ENCODE peak calls at places on chromosome 16, in eight cellular contexts. W is choroid plexus epithelial cell; P is tibial nerve; R is psoas muscle; X is cardiac fibroblast; J is cardiac muscle cell; E is CD8-positive, alpha-beta T cell; F is H9. M is an unnamed sample.

GRCh38 chr16:50315346-50315997 is 49.1 kb downstream of the ADCY7 start:
- DNase-seq in J (no peak), W (peak; percentile 33), E (peak; percentile 10), R (peak; percentile 25), X (no peak), F (no peak), P (no peak), M (no peak)

GRCh38 chr16:13077816-13078215 is 176.4 kb downstream of the SHISA9 start:
- DNase-seq in J (no peak), F (no peak), W (no peak), R (no peak), P (no peak), E (no peak), X (no peak), M (no peak)

GRCh38 chr16:48632137-48632774 is 22.3 kb upstream of the N4BP1 start:
- DNase-seq in F (no peak), X (no peak), J (no peak), R (no peak), P (no peak), W (no peak), E (no peak), M (no peak)

GRCh38 chr16:48531011-48531962 is 78.7 kb downstream of the N4BP1 start:
- DNase-seq in P (peak; percentile 55), E (no peak), J (no peak), F (peak; percentile 29), R (peak; percentile 46), X (peak; percentile 60), W (peak; percentile 57), M (no peak)

GRCh38 chr16:1525871-1526607 is 7.4 kb upstream of the TMEM204 start:
- DNase-seq in R (no peak), W (no peak), J (no peak), P (no peak), E (peak; percentile 44), X (no peak), F (no peak), M (no peak)

GRCh38 chr16:26526633-26527032 is 540.1 kb upstream of the C16orf82 start:
- DNase-seq in X (no peak), P (no peak), F (no peak), R (no peak), W (no peak), E (no peak), J (no peak), M (no peak)

GRCh38 chr16:50263940-50264929 is 2.1 kb upstream of the ADCY7 start:
- DNase-seq in X (peak; percentile 41), E (no peak), W (no peak), F (no peak), R (no peak), P (no peak), J (no peak), M (no peak)

GRCh38 chr16:82653550-82654511 is 27.1 kb downstream of the CDH13 start:
- DNase-seq in P (no peak), X (peak; percentile 88), E (peak; percentile 43), W (peak; percentile 96), J (peak; percentile 15), R (no peak), F (no peak), M (no peak)

GRCh38 chr16:11056090-11056988 is 112.0 kb downstream of the CLEC16A start:
- DNase-seq in J (no peak), P (no peak), R (no peak), X (peak; percentile 21), W (peak; percentile 63), F (no peak), E (no peak), M (no peak)

GRCh38 chr16:85048921-85049562 is 21.4 kb downstream of the KIAA0513 start:
- DNase-seq in P (no peak), F (no peak), E (no peak), R (peak; percentile 62), W (no peak), X (no peak), J (no peak), M (no peak)

GRCh38 chr16:79993810-79994209 is 393.3 kb upstream of the MAF start:
- DNase-seq in F (no peak), X (no peak), J (no peak), R (no peak), P (no peak), E (no peak), W (no peak), M (no peak)

GRCh38 chr16:11367483-11367906 is 22.2 kb downstream of the RMI2 start:
- DNase-seq in W (no peak), P (no peak), F (no peak), X (no peak), E (no peak), J (no peak), R (no peak), M (no peak)

GRCh38 chr16:75821117-75821516 is 94.8 kb upstream of the CPHXL start:
- DNase-seq in F (no peak), P (no peak), X (no peak), E (no peak), J (no peak), R (no peak), W (no peak), M (no peak)

GRCh38 chr16:24036614-24037013 is 200.8 kb downstream of the PRKCB start:
- DNase-seq in X (peak; percentile 52), R (no peak), E (peak; percentile 27), P (no peak), J (peak; percentile 65), F (peak; percentile 55), W (peak; percentile 61), M (no peak)

GRCh38 chr16:65837431-65837986 is 529.0 kb upstream of the CDH5 start:
- DNase-seq in W (no peak), P (no peak), J (no peak), E (no peak), R (no peak), F (no peak), X (no peak), M (no peak)

GRCh38 chr16:53282975-53283946 is 151.0 kb upstream of the RBL2 start:
- DNase-seq in P (no peak), R (no peak), E (no peak), W (peak; percentile 66), X (peak; percentile 66), J (peak; percentile 10), F (no peak), M (no peak)

GRCh38 chr16:83789642-83790401 is 18.0 kb upstream of the HSBP1 start:
- DNase-seq in P (no peak), E (no peak), X (no peak), J (no peak), W (no peak), R (no peak), F (no peak), M (no peak)

GRCh38 chr16:81445143-81445922 is 725 bp downstream of the CMIP start:
- DNase-seq in F (no peak), E (peak; percentile 39), X (no peak), P (no peak), J (peak; percentile 63), R (peak; percentile 33), W (peak; percentile 44), M (peak; percentile 62)
- TF ChIP-seq CTCF in F (peak; percentile 16), E (no peak), X (peak; percentile 15), P (no peak), J (peak; percentile 23), R (no peak), W (peak; percentile 32), M (no peak)

GRCh38 chr16:57627184-57627871 is 1.1 kb upstream of the ADGRG1 start:
- DNase-seq in J (peak; percentile 52), F (peak; percentile 69), R (no peak), E (no peak), W (peak; percentile 91), P (no peak), X (peak; percentile 75), M (no peak)
- TF ChIP-seq CTCF in J (peak; percentile 46), F (peak; percentile 47), R (no peak), E (no peak), W (peak; percentile 59), P (no peak), X (peak; percentile 47), M (no peak)

GRCh38 chr16:66911801-66912200 is 6.9 kb downstream of the CDH16 start:
- DNase-seq in R (no peak), W (no peak), F (no peak), P (no peak), X (no peak), E (no peak), J (no peak), M (no peak)

GRCh38 chr16:66908762-66909559 is 9.7 kb downstream of the CDH16 start:
- DNase-seq in W (no peak), F (no peak), P (no peak), X (no peak), R (no peak), J (no peak), E (no peak), M (no peak)

GRCh38 chr16:66911112-66911511 is 7.6 kb downstream of the CDH16 start:
- DNase-seq in J (no peak), R (no peak), X (no peak), W (no peak), P (no peak), F (no peak), E (no peak), M (no peak)

GRCh38 chr16:66908116-66908515 is 10.6 kb downstream of the CDH16 start:
- DNase-seq in J (no peak), F (no peak), W (no peak), P (no peak), X (no peak), R (no peak), E (no peak), M (no peak)

GRCh38 chr16:66910175-66910940 is 8.3 kb downstream of the CDH16 start:
- DNase-seq in J (no peak), R (no peak), W (no peak), X (no peak), F (no peak), E (no peak), P (no peak), M (no peak)
- TF ChIP-seq CTCF in J (no peak), R (no peak), W (no peak), X (no peak), F (no peak), E (no peak), P (no peak), M (peak; percentile 4)

GRCh38 chr16:5073279-5073629 is 1.6 kb downstream of the ALG1 start:
- DNase-seq in E (no peak), X (peak; percentile 15), W (no peak), R (no peak), J (no peak), P (no peak), F (no peak), M (no peak)

GRCh38 chr16:5078626-5079025 is 7.0 kb downstream of the ALG1 start:
- DNase-seq in F (no peak), E (no peak), J (no peak), W (no peak), P (no peak), R (no peak), X (no peak), M (no peak)

GRCh38 chr16:5077304-5077703 is 5.7 kb downstream of the ALG1 start:
- DNase-seq in R (no peak), J (no peak), X (no peak), E (no peak), F (no peak), P (no peak), W (no peak), M (no peak)

GRCh38 chr16:5072334-5073278 is 963 bp downstream of the ALG1 start:
- DNase-seq in X (no peak), R (peak; percentile 5), F (no peak), E (no peak), W (no peak), P (no peak), J (no peak), M (no peak)

DNA sequence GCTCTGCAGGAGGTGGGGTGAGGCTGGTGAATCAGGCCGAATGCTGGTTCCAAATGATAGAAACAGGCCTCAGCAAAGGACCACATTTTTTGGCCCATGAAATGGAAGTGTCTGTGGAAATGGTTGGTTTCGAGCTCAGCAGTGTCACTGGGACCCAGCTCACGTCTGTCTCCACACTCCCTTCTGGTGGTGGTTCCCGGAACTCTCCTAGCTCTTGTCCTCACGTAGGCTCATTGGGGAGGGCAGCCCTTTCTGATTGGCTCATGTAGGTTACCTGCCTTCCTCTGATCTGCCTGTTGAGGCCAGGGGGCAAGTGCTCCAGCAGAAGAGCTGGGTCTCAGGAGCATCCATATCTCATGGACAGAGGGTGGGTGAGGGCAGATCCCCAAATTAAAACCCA is 4.0 kb downstream of the ALG1 start:
- DNase-seq in J (no peak), W (no peak), E (no peak), X (no peak), F (no peak), R (peak; percentile 6), P (no peak), M (no peak)
- TF ChIP-seq CTCF in J (no peak), W (no peak), E (no peak), X (no peak), F (peak; percentile 48), R (no peak), P (no peak), M (no peak)

M was measured in mesothelial cell of epicardium.